ENCODE peak calls at places on chromosomes 1 and 21, in five cellular contexts. One of them, this sample, is unnamed.

GRCh38 chr21:15839601-15840000 is 109.8 kb downstream of the USP25 start:
- DNase-seq in psoas muscle: no peak
- DNase-seq in thoracic aorta: no peak
- DNase-seq in stomach: no peak
- DNase-seq in cardiac muscle cell: no peak
- DNase-seq in this sample: no peak

GRCh38 chr1:7847599-7847998 is 5.3 kb downstream of the UTS2 start:
- DNase-seq in psoas muscle: no peak
- DNase-seq in thoracic aorta: no peak
- DNase-seq in stomach: no peak
- DNase-seq in cardiac muscle cell: no peak
- DNase-seq in this sample: no peak

GRCh38 chr21:36707763-36708511 is 9.0 kb downstream of the SIM2 start:
- DNase-seq in psoas muscle: no peak
- DNase-seq in thoracic aorta: no peak
- DNase-seq in stomach: no peak
- DNase-seq in cardiac muscle cell: no peak
- DNase-seq in this sample: no peak

GRCh38 chr21:27265492-27265891 is 298.6 kb upstream of the ADAMTS5 start:
- DNase-seq in psoas muscle: no peak
- DNase-seq in thoracic aorta: no peak
- DNase-seq in stomach: no peak
- DNase-seq in cardiac muscle cell: no peak
- DNase-seq in this sample: no peak

GRCh38 chr1:21573971-21574458 is 64.8 kb downstream of the ALPL start:
- DNase-seq in psoas muscle: peak; percentile 66
- DNase-seq in thoracic aorta: no peak
- DNase-seq in stomach: peak; percentile 80
- DNase-seq in cardiac muscle cell: peak; percentile 92
- DNase-seq in this sample: peak; percentile 87

GRCh38 chr1:46677339-46677738 is 5.7 kb downstream of the TEX38 start:
- DNase-seq in psoas muscle: no peak
- DNase-seq in thoracic aorta: no peak
- DNase-seq in stomach: no peak
- DNase-seq in cardiac muscle cell: no peak
- DNase-seq in this sample: no peak

GRCh38 chr1:26538480-26539412 is 9.2 kb downstream of the RPS6KA1 start:
- DNase-seq in psoas muscle: no peak
- DNase-seq in thoracic aorta: no peak
- DNase-seq in stomach: peak; percentile 58
- DNase-seq in cardiac muscle cell: peak; percentile 42
- DNase-seq in this sample: peak; percentile 78

GRCh38 chr1:71526824-71527223 is 446.0 kb upstream of the ZRANB2 start:
- DNase-seq in psoas muscle: no peak
- DNase-seq in thoracic aorta: no peak
- DNase-seq in stomach: no peak
- DNase-seq in cardiac muscle cell: no peak
- DNase-seq in this sample: no peak

GRCh38 chr1:116154536-116154935 is 43.3 kb downstream of the MAB21L3 start:
- DNase-seq in psoas muscle: no peak
- DNase-seq in thoracic aorta: no peak
- DNase-seq in stomach: no peak
- DNase-seq in cardiac muscle cell: no peak
- DNase-seq in this sample: no peak

GRCh38 chr1:231776006-231776707 is 149.6 kb downstream of the DISC1 start:
- DNase-seq in psoas muscle: no peak
- DNase-seq in thoracic aorta: no peak
- DNase-seq in stomach: no peak
- DNase-seq in cardiac muscle cell: no peak
- DNase-seq in this sample: no peak

GRCh38 chr1:6723621-6724428 is 22.2 kb upstream of the DNAJC11 start:
- DNase-seq in psoas muscle: no peak
- DNase-seq in thoracic aorta: no peak
- DNase-seq in stomach: no peak
- DNase-seq in cardiac muscle cell: no peak
- DNase-seq in this sample: no peak

GRCh38 chr1:167936930-167937708 is at the start of gene MPC2:
- DNase-seq in psoas muscle: peak; percentile 67
- DNase-seq in thoracic aorta: peak; percentile 18
- DNase-seq in stomach: peak; percentile 76
- DNase-seq in cardiac muscle cell: peak; percentile 93
- DNase-seq in this sample: peak; percentile 84

GRCh38 chr21:39660191-39660590 is 47.5 kb downstream of the B3GALT5 start:
- DNase-seq in psoas muscle: no peak
- DNase-seq in thoracic aorta: no peak
- DNase-seq in stomach: no peak
- DNase-seq in cardiac muscle cell: no peak
- DNase-seq in this sample: no peak

GRCh38 chr1:91502882-91503184 is 2.2 kb downstream of the CDC7 start:
- DNase-seq in psoas muscle: no peak
- DNase-seq in thoracic aorta: no peak
- DNase-seq in stomach: no peak
- DNase-seq in cardiac muscle cell: no peak
- DNase-seq in this sample: peak; percentile 28

GRCh38 chr1:56064705-56065104 is 514.7 kb downstream of the PLPP3 start:
- DNase-seq in psoas muscle: no peak
- DNase-seq in thoracic aorta: no peak
- DNase-seq in stomach: no peak
- DNase-seq in cardiac muscle cell: no peak
- DNase-seq in this sample: no peak

GRCh38 chr1:208047975-208048374 is 137.1 kb upstream of the CD34 start:
- DNase-seq in psoas muscle: peak; percentile 68
- DNase-seq in thoracic aorta: no peak
- DNase-seq in stomach: no peak
- DNase-seq in cardiac muscle cell: no peak
- DNase-seq in this sample: no peak

GRCh38 chr1:102715150-102715549 is 393.2 kb downstream of the COL11A1 start:
- DNase-seq in psoas muscle: no peak
- DNase-seq in thoracic aorta: no peak
- DNase-seq in stomach: no peak
- DNase-seq in cardiac muscle cell: no peak
- DNase-seq in this sample: no peak

GRCh38 chr1:29624747-29625420 is 388.6 kb downstream of the PTPRU start:
- DNase-seq in psoas muscle: no peak
- DNase-seq in thoracic aorta: no peak
- DNase-seq in stomach: no peak
- DNase-seq in cardiac muscle cell: no peak
- DNase-seq in this sample: no peak

GRCh38 chr1:16158993-16159831 is 3.3 kb upstream of the EPHA2 start:
- DNase-seq in psoas muscle: no peak
- DNase-seq in thoracic aorta: no peak
- DNase-seq in stomach: no peak
- DNase-seq in cardiac muscle cell: no peak
- DNase-seq in this sample: no peak

GRCh38 chr1:101039245-101039644 is 13.7 kb upstream of the DPH5 start:
- DNase-seq in psoas muscle: no peak
- DNase-seq in thoracic aorta: no peak
- DNase-seq in stomach: no peak
- DNase-seq in cardiac muscle cell: no peak
- DNase-seq in this sample: no peak

GRCh38 chr1:232174306-232174705 is 455.6 kb downstream of the SIPA1L2 start:
- DNase-seq in psoas muscle: no peak
- DNase-seq in thoracic aorta: no peak
- DNase-seq in stomach: no peak
- DNase-seq in cardiac muscle cell: no peak
- DNase-seq in this sample: peak; percentile 42

GRCh38 chr1:77484926-77485325 is 197.5 kb downstream of the ZZZ3 start:
- DNase-seq in psoas muscle: no peak
- DNase-seq in thoracic aorta: no peak
- DNase-seq in stomach: no peak
- DNase-seq in cardiac muscle cell: no peak
- DNase-seq in this sample: no peak

GRCh38 chr1:43305926-43306687 is 5.3 kb downstream of the TIE1 start:
- DNase-seq in psoas muscle: no peak
- DNase-seq in thoracic aorta: no peak
- DNase-seq in stomach: no peak
- DNase-seq in cardiac muscle cell: no peak
- DNase-seq in this sample: no peak

GRCh38 chr1:111139234-111139955 is 498 bp downstream of the DRAM2 start:
- DNase-seq in psoas muscle: peak; percentile 14
- DNase-seq in thoracic aorta: no peak
- DNase-seq in stomach: peak; percentile 30
- DNase-seq in cardiac muscle cell: peak; percentile 65
- DNase-seq in this sample: peak; percentile 47

GRCh38 chr1:152697701-152698600 is at the start of gene LCE2A:
- DNase-seq in psoas muscle: no peak
- DNase-seq in thoracic aorta: no peak
- DNase-seq in stomach: no peak
- DNase-seq in cardiac muscle cell: no peak
- DNase-seq in this sample: no peak

GRCh38 chr1:54096491-54097235 is 43.3 kb downstream of the TCEANC2 start:
- DNase-seq in psoas muscle: no peak
- DNase-seq in thoracic aorta: no peak
- DNase-seq in stomach: no peak
- DNase-seq in cardiac muscle cell: no peak
- DNase-seq in this sample: no peak

GRCh38 chr1:154730986-154731489 is 123.1 kb upstream of the ADAR start:
- DNase-seq in psoas muscle: no peak
- DNase-seq in thoracic aorta: no peak
- DNase-seq in stomach: no peak
- DNase-seq in cardiac muscle cell: no peak
- DNase-seq in this sample: no peak

GRCh38 chr1:205665216-205665757 is 15.0 kb downstream of the SLC45A3 start:
- DNase-seq in psoas muscle: no peak
- DNase-seq in thoracic aorta: no peak
- DNase-seq in stomach: no peak
- DNase-seq in cardiac muscle cell: no peak
- DNase-seq in this sample: no peak

GRCh38 chr1:5847013-5847654 is 145.1 kb downstream of the NPHP4 start:
- DNase-seq in psoas muscle: no peak
- DNase-seq in thoracic aorta: no peak
- DNase-seq in stomach: no peak
- DNase-seq in cardiac muscle cell: peak; percentile 87
- DNase-seq in this sample: no peak

GRCh38 chr21:43284700-43285099 is 115.9 kb downstream of the CRYAA start:
- DNase-seq in psoas muscle: no peak
- DNase-seq in thoracic aorta: no peak
- DNase-seq in stomach: no peak
- DNase-seq in cardiac muscle cell: no peak
- DNase-seq in this sample: no peak

GRCh38 chr21:43284238-43284637 is 115.4 kb downstream of the CRYAA start:
- DNase-seq in psoas muscle: no peak
- DNase-seq in thoracic aorta: no peak
- DNase-seq in stomach: no peak
- DNase-seq in cardiac muscle cell: no peak
- DNase-seq in this sample: no peak

GRCh38 chr21:43287111-43287973 is 118.5 kb downstream of the CRYAA start:
- DNase-seq in psoas muscle: peak; percentile 8
- DNase-seq in thoracic aorta: no peak
- DNase-seq in stomach: peak; percentile 44
- DNase-seq in cardiac muscle cell: no peak
- DNase-seq in this sample: no peak

GRCh38 chr21:43287974-43288755 is 119.4 kb downstream of the CRYAA start:
- DNase-seq in psoas muscle: peak; percentile 11
- DNase-seq in thoracic aorta: no peak
- DNase-seq in stomach: peak; percentile 89
- DNase-seq in cardiac muscle cell: no peak
- DNase-seq in this sample: no peak

GRCh38 chr21:43286196-43286595 is 117.4 kb downstream of the CRYAA start:
- DNase-seq in psoas muscle: no peak
- DNase-seq in thoracic aorta: no peak
- DNase-seq in stomach: no peak
- DNase-seq in cardiac muscle cell: no peak
- DNase-seq in this sample: no peak
- H3K4me3 ChIP-seq in psoas muscle: no peak overlapping the region
- H3K4me3 ChIP-seq in thoracic aorta: no peak overlapping the region
- H3K4me3 ChIP-seq in stomach: no peak overlapping the region
- H3K4me3 ChIP-seq in cardiac muscle cell: no peak overlapping the region
- H3K4me3 ChIP-seq in this sample: no peak overlapping the region

DNA sequence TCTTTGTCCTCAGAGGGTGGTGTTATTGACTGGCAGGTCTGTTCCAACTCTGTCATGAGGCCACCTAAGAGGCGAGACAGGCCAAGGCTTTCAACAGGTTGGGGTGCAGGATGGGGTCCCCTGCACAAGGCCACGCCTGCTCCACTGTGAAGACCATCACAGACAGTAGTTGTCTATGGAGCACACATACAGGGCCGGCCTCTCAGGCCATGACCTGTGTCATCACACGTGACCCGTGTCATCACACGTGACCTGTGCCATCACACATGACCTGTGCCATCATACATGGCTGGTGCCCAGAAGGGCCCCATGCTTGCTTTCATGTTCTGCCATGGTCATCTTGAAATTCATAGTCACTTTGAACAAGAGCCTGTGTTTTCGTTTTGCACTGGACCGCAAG is 91.9 kb downstream of the ARHGEF10L start:
- DNase-seq in psoas muscle: no peak
- DNase-seq in thoracic aorta: no peak
- DNase-seq in stomach: no peak
- DNase-seq in cardiac muscle cell: no peak
- DNase-seq in this sample: no peak
- H3K36me3 ChIP-seq in psoas muscle: no peaks in the 10 kb centered on the region
- H3K36me3 ChIP-seq in thoracic aorta: peaks cover 71% of the 10 kb centered on the region
- H3K36me3 ChIP-seq in stomach: peaks cover 99% of the 10 kb centered on the region
- H3K36me3 ChIP-seq in cardiac muscle cell: no peaks in the 10 kb centered on the region
- H3K36me3 ChIP-seq in this sample: no peaks in the 10 kb centered on the region

DNA sequence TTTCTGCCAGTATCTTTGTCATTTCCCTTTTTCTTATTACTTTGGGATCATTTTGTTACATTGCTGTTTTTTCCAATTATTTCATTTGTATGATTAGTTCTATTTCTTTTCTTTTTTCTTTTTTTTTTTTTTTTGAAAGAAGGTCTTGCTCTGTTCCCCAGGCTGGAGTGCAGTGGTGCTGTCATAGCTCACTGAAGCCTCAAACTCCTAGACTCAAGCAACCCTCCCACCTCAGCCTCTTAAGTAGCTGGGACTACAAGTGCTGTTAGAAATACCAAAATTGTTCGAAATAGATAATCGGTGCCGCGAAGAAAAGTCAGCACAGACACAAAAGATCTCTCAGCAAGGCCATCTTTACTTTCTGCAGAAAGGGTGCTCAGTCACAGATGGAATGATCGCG is 26.6 kb upstream of the COL6A1 start:
- DNase-seq in psoas muscle: no peak
- DNase-seq in thoracic aorta: no peak
- DNase-seq in stomach: no peak
- DNase-seq in cardiac muscle cell: no peak
- DNase-seq in this sample: no peak
- H3K4me1 ChIP-seq in psoas muscle: no peaks in the 10 kb centered on the region
- H3K4me1 ChIP-seq in thoracic aorta: peaks cover 74% of the 10 kb centered on the region
- H3K4me1 ChIP-seq in stomach: peaks cover 9% of the 10 kb centered on the region
- H3K4me1 ChIP-seq in cardiac muscle cell: peaks cover 12% of the 10 kb centered on the region
- H3K4me1 ChIP-seq in this sample: no peaks in the 10 kb centered on the region

GRCh38 chr1:246591047-246591446 is 24.8 kb downstream of the CNST start:
- DNase-seq in psoas muscle: no peak
- DNase-seq in thoracic aorta: no peak
- DNase-seq in stomach: no peak
- DNase-seq in cardiac muscle cell: no peak
- DNase-seq in this sample: no peak

GRCh38 chr1:246591958-246592357 is 25.7 kb downstream of the CNST start:
- DNase-seq in psoas muscle: no peak
- DNase-seq in thoracic aorta: no peak
- DNase-seq in stomach: no peak
- DNase-seq in cardiac muscle cell: no peak
- DNase-seq in this sample: no peak

GRCh38 chr1:246592695-246593094 is 26.4 kb downstream of the CNST start:
- DNase-seq in psoas muscle: no peak
- DNase-seq in thoracic aorta: no peak
- DNase-seq in stomach: no peak
- DNase-seq in cardiac muscle cell: no peak
- DNase-seq in this sample: no peak

GRCh38 chr1:246588322-246588721 is 22.1 kb downstream of the CNST start:
- DNase-seq in psoas muscle: no peak
- DNase-seq in thoracic aorta: no peak
- DNase-seq in stomach: no peak
- DNase-seq in cardiac muscle cell: no peak
- DNase-seq in this sample: no peak

GRCh38 chr1:246591504-246591903 is 25.2 kb downstream of the CNST start:
- DNase-seq in psoas muscle: no peak
- DNase-seq in thoracic aorta: no peak
- DNase-seq in stomach: no peak
- DNase-seq in cardiac muscle cell: no peak
- DNase-seq in this sample: no peak
- H3K4me3 ChIP-seq in psoas muscle: no peak overlapping the region
- H3K4me3 ChIP-seq in thoracic aorta: no peak overlapping the region
- H3K4me3 ChIP-seq in stomach: no peak overlapping the region
- H3K4me3 ChIP-seq in cardiac muscle cell: no peak overlapping the region
- H3K4me3 ChIP-seq in this sample: no peak overlapping the region

This sample was measured in HAP-1.